ENCODE peak calls at places on chromosome 9, in five cellular contexts. Q is K562, Y is A549, F is HCT116, E is HepG2. I is an unnamed sample.
A peak's percentile ranks its signal among the peaks of the same experiment; 100 is the strongest.

GRCh38 chr9:109728696-109729300 is 51.2 kb upstream of the PALM2AKAP2 start:
- DNase-seq in Q (no peak), Y (no peak), F (no peak), E (no peak), I (no peak)

GRCh38 chr9:133920471-133920870 is 71.7 kb downstream of the VAV2 start:
- DNase-seq in Q (no peak), Y (no peak), F (no peak), E (no peak), I (no peak)

GRCh38 chr9:116464987-116465571 is 222.0 kb upstream of the TRIM32 start:
- DNase-seq in Q (peak; percentile 68), Y (no peak), F (no peak), E (no peak), I (no peak)

GRCh38 chr9:36942891-36943290 is 91.2 kb downstream of the PAX5 start:
- DNase-seq in Q (no peak), Y (no peak), F (no peak), E (no peak), I (no peak)

GRCh38 chr9:126367646-126368419 is 41.2 kb downstream of the MVB12B start:
- DNase-seq in Q (no peak), Y (no peak), F (no peak), E (no peak), I (no peak)

GRCh38 chr9:93896496-93897033 is 58.6 kb downstream of the BARX1 start:
- DNase-seq in Q (no peak), Y (no peak), F (no peak), E (no peak), I (no peak)

GRCh38 chr9:7871977-7872730 is 72.6 kb upstream of the DMAC1 start:
- DNase-seq in Q (no peak), Y (no peak), F (no peak), E (no peak), I (no peak)

GRCh38 chr9:137688725-137689124 is 69.9 kb downstream of the EHMT1 start:
- DNase-seq in Q (no peak), Y (no peak), F (no peak), E (peak; percentile 79), I (no peak)

GRCh38 chr9:109919736-109920408 is 139.9 kb downstream of the PALM2AKAP2 start:
- DNase-seq in Q (no peak), Y (no peak), F (no peak), E (no peak), I (no peak)

GRCh38 chr9:112925058-112925641 is 34.5 kb upstream of the SLC46A2 start:
- DNase-seq in Q (peak; percentile 24), Y (peak; percentile 34), F (peak; percentile 39), E (peak; percentile 45), I (no peak)

GRCh38 chr9:18678846-18679245 is 204.9 kb downstream of the ADAMTSL1 start:
- DNase-seq in Q (no peak), Y (no peak), F (no peak), E (no peak), I (no peak)

GRCh38 chr9:75599249-75599648 is 291.2 kb upstream of the PCSK5 start:
- DNase-seq in Q (no peak), Y (no peak), F (no peak), E (no peak), I (no peak)

GRCh38 chr9:109256381-109256780 is 64.5 kb downstream of the EPB41L4B start:
- DNase-seq in Q (no peak), Y (no peak), F (no peak), E (no peak), I (no peak)

GRCh38 chr9:378263-378662 is 163.6 kb downstream of the DOCK8 start:
- DNase-seq in Q (no peak), Y (no peak), F (no peak), E (no peak), I (no peak)

GRCh38 chr9:138023394-138024124 is 146.0 kb downstream of the CACNA1B start:
- DNase-seq in Q (peak; percentile 13), Y (no peak), F (no peak), E (no peak), I (no peak)

GRCh38 chr9:11064853-11065252 is 452.1 kb upstream of the PTPRD start:
- DNase-seq in Q (peak; percentile 24), Y (no peak), F (no peak), E (peak; percentile 5), I (no peak)

GRCh38 chr9:76206821-76207220 is 187.4 kb downstream of the RFK start:
- DNase-seq in Q (no peak), Y (no peak), F (no peak), E (no peak), I (no peak)

GRCh38 chr9:109325089-109325488 is 4.2 kb upstream of the EPB41L4B start:
- DNase-seq in Q (no peak), Y (no peak), F (no peak), E (no peak), I (no peak)

GRCh38 chr9:98107926-98108325 is 11.1 kb downstream of the TRIM14 start:
- DNase-seq in Q (no peak), Y (no peak), F (no peak), E (no peak), I (no peak)

GRCh38 chr9:85431396-85432102 is 310.2 kb downstream of the AGTPBP1 start:
- DNase-seq in Q (no peak), Y (no peak), F (no peak), E (no peak), I (no peak)

GRCh38 chr9:136666364-136667216 is 3.9 kb downstream of the EGFL7 start:
- DNase-seq in Q (no peak), Y (no peak), F (no peak), E (no peak), I (no peak)

GRCh38 chr9:136664000-136664798 is 1.5 kb downstream of the EGFL7 start:
- DNase-seq in Q (peak; percentile 51), Y (no peak), F (no peak), E (no peak), I (no peak)

GRCh38 chr9:136664799-136665082 is 2.0 kb downstream of the EGFL7 start:
- DNase-seq in Q (no peak), Y (no peak), F (no peak), E (no peak), I (no peak)

GRCh38 chr9:136665704-136666363 is 3.1 kb downstream of the EGFL7 start:
- DNase-seq in Q (peak; percentile 88), Y (peak; percentile 49), F (no peak), E (no peak), I (no peak)

GRCh38 chr9:136665111-136665703 is 2.5 kb downstream of the EGFL7 start:
- DNase-seq in Q (no peak), Y (peak; percentile 76), F (no peak), E (no peak), I (no peak)
- H3K4me2 ChIP-seq in Q (peak overlapping the region; percentile 95), Y (peak overlapping the region; percentile 93), F (peak overlapping the region; percentile 61), E (peak overlapping the region; percentile 62), I (peak overlapping the region; percentile 48)

GRCh38 chr9:96618209-96619108 is 1.2 kb downstream of the CDC14B start:
- DNase-seq in Q (peak; percentile 52), Y (peak; percentile 48), F (no peak), E (peak; percentile 42), I (no peak)

GRCh38 chr9:96619491-96620154 is at the start of gene CDC14B:
- DNase-seq in Q (peak; percentile 94), Y (peak; percentile 90), F (peak; percentile 93), E (peak; percentile 92), I (peak; percentile 66)

GRCh38 chr9:96619109-96619435 is 571 bp downstream of the CDC14B start:
- DNase-seq in Q (no peak), Y (no peak), F (no peak), E (no peak), I (no peak)

GRCh38 chr9:96616817-96617438 is 2.7 kb downstream of the CDC14B start:
- DNase-seq in Q (no peak), Y (no peak), F (no peak), E (no peak), I (no peak)

GRCh38 chr9:96617439-96618185 is 2.0 kb downstream of the CDC14B start:
- DNase-seq in Q (no peak), Y (no peak), F (no peak), E (no peak), I (no peak)
- H3K4me2 ChIP-seq in Q (no peak overlapping the region), Y (peak overlapping the region; percentile 97), F (peak overlapping the region; percentile 98), E (peak overlapping the region; percentile 82), I (peak overlapping the region; percentile 94)

GRCh38 chr9:95129651-95130291 is 187.7 kb downstream of the FANCC start:
- DNase-seq in Q (no peak), Y (no peak), F (no peak), E (peak; percentile 50), I (no peak)

GRCh38 chr9:95128177-95128524 is 189.4 kb downstream of the FANCC start:
- DNase-seq in Q (no peak), Y (no peak), F (no peak), E (no peak), I (no peak)

GRCh38 chr9:95126739-95127138 is 190.8 kb downstream of the FANCC start:
- DNase-seq in Q (no peak), Y (no peak), F (no peak), E (no peak), I (no peak)

GRCh38 chr9:95125652-95126051 is 191.9 kb downstream of the FANCC start:
- DNase-seq in Q (no peak), Y (no peak), F (no peak), E (no peak), I (no peak)

DNA sequence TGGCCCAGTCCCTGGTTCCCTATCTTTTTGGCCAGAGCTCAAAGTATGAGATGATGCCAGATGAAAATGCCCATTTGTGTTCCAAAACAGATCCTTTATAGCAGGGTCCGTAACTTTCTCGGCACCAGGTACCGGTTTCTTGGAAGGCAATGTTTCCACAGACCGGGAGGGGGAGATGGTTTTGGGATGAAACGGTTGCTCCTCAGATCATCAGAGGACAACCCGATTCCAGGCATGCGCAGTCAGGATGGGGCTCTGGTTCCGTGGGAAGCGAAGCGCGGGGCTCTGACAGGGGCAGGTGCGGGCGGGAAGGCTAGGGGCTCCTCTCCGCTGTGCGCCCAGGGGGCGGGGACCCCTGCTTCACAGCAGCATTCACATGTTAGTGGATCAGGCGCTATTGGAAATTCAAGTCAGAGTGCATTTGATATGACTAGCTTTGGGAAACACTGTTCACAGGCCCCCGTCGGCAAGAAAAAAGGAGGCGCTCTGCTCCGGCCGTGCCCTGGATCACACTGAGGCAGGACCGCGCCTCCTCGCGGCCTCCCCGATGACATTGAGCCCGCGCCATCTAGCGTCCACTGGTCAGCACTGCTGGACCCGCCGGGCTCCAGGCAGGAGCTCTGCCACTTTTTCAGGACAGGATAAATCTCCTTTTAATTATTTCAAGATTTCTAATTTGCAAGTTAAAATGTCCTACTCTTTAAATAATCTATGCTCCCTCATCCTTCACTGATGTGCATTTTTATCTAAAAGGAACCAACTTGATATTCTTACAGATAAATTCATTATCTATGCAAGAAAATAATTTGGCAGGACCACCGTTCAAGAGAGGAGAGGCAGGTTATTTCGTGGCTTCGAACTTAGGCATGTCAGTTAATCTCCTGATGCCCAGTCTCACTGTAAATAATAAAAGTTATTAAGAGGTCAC is 190.0 kb downstream of the FANCC start:
- DNase-seq in Q (peak; percentile 82), Y (peak; percentile 74), F (peak; percentile 29), E (peak; percentile 53), I (no peak)
- H3K4me2 ChIP-seq in Q (no peak overlapping the region), Y (peak overlapping the region; percentile 65), F (no peak overlapping the region), E (peak overlapping the region; percentile 29), I (peak overlapping the region; percentile 73)

GRCh38 chr9:4424891-4425290 is 65.4 kb upstream of the SLC1A1 start:
- DNase-seq in Q (no peak), Y (no peak), F (no peak), E (no peak), I (no peak)
- H3K4me2 ChIP-seq in Q (no peak overlapping the region), Y (no peak overlapping the region), F (no peak overlapping the region), E (no peak overlapping the region), I (no peak overlapping the region)

DNA sequence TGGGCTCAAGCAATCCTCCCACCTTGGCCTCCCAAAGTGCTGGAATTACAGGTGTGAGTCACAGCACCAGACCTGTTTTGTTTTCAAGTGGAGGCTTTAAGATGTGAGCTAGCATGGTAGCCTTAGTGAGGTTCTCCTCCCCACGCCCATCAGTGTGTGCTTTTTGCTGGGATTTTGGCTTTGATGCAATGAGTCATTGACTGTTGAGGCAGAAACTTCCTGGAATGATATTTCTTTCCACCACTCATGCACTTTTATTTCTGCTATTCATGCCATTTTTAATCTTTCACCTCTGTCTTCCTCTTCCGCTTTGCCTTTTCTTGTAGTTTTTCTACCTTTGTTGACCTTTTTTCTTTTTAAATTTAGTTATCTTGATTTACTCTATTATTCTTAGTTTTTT is 4.2 kb upstream of the NFIL3 start:
- DNase-seq in Q (no peak), Y (no peak), F (peak; percentile 84), E (peak; percentile 36), I (no peak)
- H3K4me2 ChIP-seq in Q (no peak overlapping the region), Y (peak overlapping the region; percentile 32), F (peak overlapping the region; percentile 47), E (no peak overlapping the region), I (no peak overlapping the region)

I was measured in keratinocyte.